ENCODE peak calls at places on chromosomes 1 and 21, in nine cellular contexts. A, Y, N, Z, V, M, H, B and G are unnamed samples.

GRCh38 chr1:217089239-217090014 is 366.2 kb upstream of the ESRRG start:
- DNase-seq in B (no peak), H (no peak), Z (no peak), A (no peak), V (peak), M (no peak), Y (peak), N (peak), G (no peak)

GRCh38 chr1:7915826-7916225 is 24.8 kb downstream of the TNFRSF9 start:
- DNase-seq in H (no peak), A (no peak), Z (no peak), N (no peak), V (no peak), M (no peak), Y (no peak), B (no peak), G (no peak)

GRCh38 chr21:17780539-17780938 is 38.6 kb downstream of the C21orf91 start:
- DNase-seq in V (no peak), B (no peak), A (no peak), Z (no peak), M (no peak), H (no peak), Y (no peak), N (no peak), G (peak)

GRCh38 chr1:96355961-96356360 is 365.6 kb upstream of the PTBP2 start:
- DNase-seq in Y (no peak), B (no peak), Z (no peak), A (no peak), N (no peak), M (no peak), H (no peak), V (no peak), G (no peak)

GRCh38 chr1:62247391-62248168 is 52.9 kb downstream of the L1TD1 start:
- DNase-seq in N (no peak), H (no peak), Y (no peak), M (no peak), V (peak), B (no peak), A (no peak), Z (no peak), G (no peak)

GRCh38 chr1:98049370-98050115 is 128.7 kb upstream of the DPYD start:
- DNase-seq in Z (no peak), A (peak), B (no peak), Y (no peak), M (no peak), N (no peak), H (no peak), V (peak), G (no peak)

GRCh38 chr1:63731117-63732043 is 42.4 kb upstream of the ROR1 start:
- DNase-seq in B (peak), A (no peak), N (no peak), H (no peak), M (no peak), Y (no peak), V (no peak), Z (peak), G (no peak)

GRCh38 chr1:62746086-62746808 is 37.7 kb upstream of the ATG4C start:
- DNase-seq in B (no peak), H (no peak), N (no peak), Y (no peak), V (peak), M (no peak), Z (peak), A (no peak), G (no peak)

GRCh38 chr1:174872615-174873058 is 127.1 kb upstream of the CACYBP start:
- DNase-seq in N (no peak), M (no peak), H (no peak), B (no peak), Z (no peak), A (no peak), Y (no peak), V (no peak), G (no peak)

GRCh38 chr1:178513278-178513983 is 522 bp downstream of the TEX35 start:
- DNase-seq in V (no peak), A (peak), Y (no peak), Z (no peak), M (no peak), H (peak), N (no peak), B (no peak), G (no peak)

GRCh38 chr1:6972390-6972789 is 187.1 kb downstream of the CAMTA1 start:
- DNase-seq in H (no peak), A (no peak), B (no peak), M (no peak), Y (no peak), Z (no peak), N (no peak), V (no peak), G (no peak)

GRCh38 chr1:214135886-214136285 is 145.1 kb upstream of the SMYD2 start:
- DNase-seq in Y (no peak), M (no peak), H (no peak), A (no peak), Z (no peak), N (no peak), V (no peak), B (no peak), G (no peak)

GRCh38 chr1:66383168-66383567 is 150.8 kb upstream of the SGIP1 start:
- DNase-seq in A (no peak), H (no peak), Y (no peak), M (no peak), B (no peak), N (no peak), Z (no peak), V (no peak), G (no peak)

GRCh38 chr1:211825990-211826389 is 4.6 kb downstream of the LPGAT1 start:
- DNase-seq in Y (no peak), B (no peak), Z (no peak), M (no peak), V (no peak), H (no peak), N (no peak), A (no peak), G (no peak)

GRCh38 chr1:156429308-156430060 is 60.5 kb downstream of the RHBG start:
- DNase-seq in B (no peak), H (no peak), Z (no peak), N (no peak), Y (no peak), V (no peak), A (no peak), M (no peak), G (no peak)

GRCh38 chr1:233281711-233282581 is 13.6 kb downstream of the PCNX2 start:
- DNase-seq in N (no peak), V (no peak), Z (no peak), H (no peak), Y (no peak), A (no peak), B (no peak), M (no peak), G (peak)

GRCh38 chr1:119341372-119341947 is 27.1 kb upstream of the HAO2 start:
- DNase-seq in M (no peak), B (no peak), A (no peak), Z (no peak), H (no peak), V (no peak), N (no peak), Y (no peak), G (no peak)

GRCh38 chr1:1164701-1165451 is 8.8 kb upstream of the TTLL10 start:
- DNase-seq in V (no peak), B (no peak), N (peak), Y (no peak), A (peak), H (no peak), Z (no peak), M (no peak), G (no peak)

GRCh38 chr1:176691251-176692228 is 228.6 kb downstream of the PAPPA2 start:
- DNase-seq in M (no peak), B (no peak), V (peak), H (peak), A (no peak), Y (no peak), N (peak), Z (peak), G (peak)

GRCh38 chr1:193417945-193418744 is 231.7 kb upstream of the B3GALT2 start:
- DNase-seq in H (no peak), Z (no peak), V (no peak), N (no peak), A (no peak), M (no peak), Y (no peak), B (no peak), G (no peak)

GRCh38 chr21:35559128-35559831 is 501.0 kb downstream of the SETD4 start:
- DNase-seq in A (no peak), V (peak), Y (no peak), Z (no peak), H (no peak), M (no peak), B (no peak), N (no peak), G (no peak)

GRCh38 chr1:53203466-53203865 is 6.8 kb downstream of the CPT2 start:
- DNase-seq in N (no peak), V (no peak), M (no peak), Z (no peak), B (no peak), H (peak), A (no peak), Y (no peak), G (no peak)

GRCh38 chr21:25809013-25809412 is 74.2 kb downstream of the GABPA start:
- DNase-seq in B (no peak), Y (no peak), N (no peak), V (no peak), Z (no peak), M (no peak), A (no peak), H (no peak), G (no peak)

GRCh38 chr1:4598561-4598960 is 55.8 kb upstream of the AJAP1 start:
- DNase-seq in M (no peak), V (no peak), A (peak), Z (no peak), H (no peak), Y (no peak), B (no peak), N (no peak), G (no peak)

GRCh38 chr1:101451888-101452287 is 215.1 kb downstream of the S1PR1 start:
- DNase-seq in M (no peak), N (no peak), H (no peak), A (no peak), B (no peak), Y (no peak), V (no peak), Z (no peak), G (no peak)

GRCh38 chr1:151210830-151211229 is 12.5 kb downstream of the PIP5K1A start:
- DNase-seq in Z (no peak), H (no peak), A (no peak), B (no peak), N (no peak), M (no peak), Y (no peak), V (no peak), G (no peak)

GRCh38 chr1:43074244-43074643 is 97.8 kb downstream of the EBNA1BP2 start:
- DNase-seq in M (no peak), A (no peak), Y (no peak), H (no peak), B (no peak), Z (peak), V (no peak), N (no peak), G (no peak)

GRCh38 chr1:43074709-43075108 is 97.4 kb downstream of the EBNA1BP2 start:
- DNase-seq in M (no peak), Z (no peak), V (no peak), A (no peak), Y (no peak), N (no peak), B (no peak), H (no peak), G (no peak)

GRCh38 chr1:43072314-43072713 is 99.8 kb downstream of the EBNA1BP2 start:
- DNase-seq in Y (no peak), V (no peak), N (no peak), B (no peak), H (no peak), Z (no peak), A (no peak), M (no peak), G (no peak)

GRCh38 chr1:43071241-43071640 is 100.8 kb downstream of the EBNA1BP2 start:
- DNase-seq in H (no peak), N (no peak), V (no peak), Z (no peak), B (no peak), A (no peak), M (no peak), Y (no peak), G (no peak)

GRCh38 chr1:43073490-43074230 is 98.4 kb downstream of the EBNA1BP2 start:
- DNase-seq in V (peak), A (peak), B (no peak), Z (peak), N (peak), M (no peak), Y (peak), H (peak), G (peak)
- TF ChIP-seq POLR2AphosphoS5 in V (no peak), A (no peak), B (peak), Z (no peak), N (peak), M (no peak), Y (no peak), H (no peak), G (no peak)

GRCh38 chr1:230113230-230113604 is 46.2 kb downstream of the GALNT2 start:
- DNase-seq in B (no peak), Y (no peak), V (no peak), M (no peak), N (no peak), Z (no peak), A (no peak), H (no peak), G (no peak)

GRCh38 chr1:230112131-230112701 is 45.2 kb downstream of the GALNT2 start:
- DNase-seq in B (no peak), H (no peak), N (no peak), M (no peak), Y (no peak), A (no peak), Z (no peak), V (peak), G (peak)

GRCh38 chr1:230112782-230113181 is 45.7 kb downstream of the GALNT2 start:
- DNase-seq in H (no peak), M (no peak), Z (no peak), A (no peak), B (no peak), V (no peak), N (no peak), Y (no peak), G (no peak)

GRCh38 chr1:230114245-230114651 is 47.2 kb downstream of the GALNT2 start:
- DNase-seq in B (no peak), Y (no peak), H (no peak), N (no peak), Z (no peak), V (no peak), M (no peak), A (no peak), G (no peak)

GRCh38 chr1:230113605-230114241 is 46.7 kb downstream of the GALNT2 start:
- DNase-seq in N (no peak), H (peak), M (no peak), B (no peak), V (no peak), Y (no peak), A (no peak), Z (no peak), G (no peak)
- H3K4me3 ChIP-seq in N (no peak), H (no peak), M (no peak), B (no peak), V (no peak), Y (no peak), A (no peak), Z (no peak), G (no peak)

DNA sequence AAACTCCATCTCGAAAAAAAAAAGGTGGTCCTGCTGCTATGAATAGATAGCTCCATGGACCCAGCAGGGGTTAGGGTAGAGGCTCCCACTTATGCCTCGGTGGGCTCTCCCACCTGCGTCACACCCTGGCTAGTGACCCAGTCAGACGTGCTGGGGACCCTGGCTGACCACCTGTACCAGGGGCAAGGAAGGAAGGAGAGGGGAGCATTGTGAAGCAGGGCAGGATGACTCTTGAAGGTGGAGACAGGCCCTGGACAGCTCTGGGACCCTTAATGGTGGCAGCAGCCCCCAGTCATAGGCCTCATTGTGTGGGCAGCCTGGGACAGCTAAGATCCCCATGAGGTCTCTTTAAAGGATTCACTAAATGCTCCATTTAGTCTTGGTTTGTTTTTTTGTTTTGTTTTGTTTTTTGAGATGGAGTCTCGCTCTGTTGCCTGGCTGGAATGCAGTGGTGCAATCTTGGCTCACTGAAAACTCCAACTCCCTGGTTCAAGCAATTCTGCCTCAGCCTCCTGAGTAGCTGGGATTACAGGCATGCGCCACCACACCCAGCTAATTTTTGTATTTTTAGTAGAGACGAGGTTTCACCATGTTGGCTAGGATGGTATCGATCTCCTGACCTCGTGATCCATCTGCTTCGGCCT is 10.4 kb upstream of the SNAPIN start:
- DNase-seq in N (no peak), A (no peak), B (no peak), Z (no peak), Y (no peak), H (no peak), M (no peak), V (no peak), G (no peak)
- TF ChIP-seq POLR2AphosphoS5 in N (no peak), A (no peak), B (no peak), Z (peak), Y (no peak), H (peak), M (no peak), V (no peak), G (no peak)

DNA sequence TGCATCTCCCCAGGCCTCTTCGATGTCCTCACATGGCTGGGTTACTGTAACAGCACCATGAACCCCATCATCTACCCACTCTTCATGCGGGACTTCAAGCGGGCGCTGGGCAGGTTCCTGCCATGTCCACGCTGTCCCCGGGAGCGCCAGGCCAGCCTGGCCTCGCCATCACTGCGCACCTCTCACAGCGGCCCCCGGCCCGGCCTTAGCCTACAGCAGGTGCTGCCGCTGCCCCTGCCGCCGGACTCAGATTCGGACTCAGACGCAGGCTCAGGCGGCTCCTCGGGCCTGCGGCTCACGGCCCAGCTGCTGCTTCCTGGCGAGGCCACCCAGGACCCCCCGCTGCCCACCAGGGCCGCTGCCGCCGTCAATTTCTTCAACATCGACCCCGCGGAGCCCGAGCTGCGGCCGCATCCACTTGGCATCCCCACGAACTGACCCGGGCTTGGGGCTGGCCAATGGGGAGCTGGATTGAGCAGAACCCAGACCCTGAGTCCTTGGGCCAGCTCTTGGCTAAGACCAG is 14.3 kb downstream of the HTR6 start:
- DNase-seq in V (no peak), H (no peak), Z (no peak), Y (no peak), B (no peak), M (no peak), N (no peak), A (no peak), G (no peak)
- H3K4me3 ChIP-seq in V (no peak), H (no peak), Z (no peak), Y (no peak), B (no peak), M (no peak), N (no peak), A (no peak), G (no peak)

GRCh38 chr1:28508435-28508754 is 2.6 kb downstream of the RCC1 start:
- DNase-seq in Z (no peak), B (no peak), Y (no peak), V (no peak), M (no peak), H (no peak), N (no peak), A (no peak), G (no peak)

GRCh38 chr1:28509705-28510349 is 4.0 kb downstream of the RCC1 start:
- DNase-seq in N (no peak), M (no peak), A (no peak), V (no peak), H (no peak), B (no peak), Z (no peak), Y (no peak), G (no peak)

GRCh38 chr1:28510350-28511223 is 4.7 kb downstream of the RCC1 start:
- DNase-seq in Z (no peak), Y (no peak), B (no peak), M (no peak), N (no peak), H (no peak), V (no peak), A (no peak), G (no peak)

GRCh38 chr1:28507646-28508434 is 2.0 kb downstream of the RCC1 start:
- DNase-seq in M (no peak), B (no peak), N (no peak), Y (no peak), H (no peak), V (no peak), A (no peak), Z (no peak), G (no peak)

GRCh38 chr1:28512058-28512611 is 6.3 kb downstream of the RCC1 start:
- DNase-seq in H (no peak), M (no peak), B (no peak), V (no peak), Z (no peak), N (no peak), Y (no peak), A (no peak), G (no peak)
- TF ChIP-seq POLR2AphosphoS5 in H (no peak), M (no peak), B (no peak), V (peak), Z (peak), N (no peak), Y (no peak), A (no peak), G (peak)

DNA sequence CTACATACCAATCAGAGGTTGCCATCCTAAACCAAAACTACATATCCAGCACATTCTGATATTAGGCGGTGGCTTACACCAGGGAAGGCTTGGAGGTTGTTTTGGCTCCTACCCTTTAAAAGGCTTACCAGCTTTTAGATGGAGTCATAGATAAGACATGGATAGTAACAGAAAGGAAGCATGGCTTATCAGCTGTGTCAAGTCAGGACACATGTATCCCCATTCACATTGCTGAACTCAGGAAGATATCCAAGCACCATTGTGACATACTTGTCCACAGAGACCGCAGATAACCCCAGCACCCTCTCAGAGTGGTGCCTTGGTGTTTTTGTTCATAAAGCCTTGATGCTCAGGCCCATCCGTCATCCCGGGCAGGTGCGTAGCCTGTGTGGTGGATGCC is 39.7 kb downstream of the ADARB1 start:
- DNase-seq in H (no peak), B (no peak), Y (no peak), V (no peak), N (no peak), M (no peak), A (no peak), Z (no peak), G (no peak)
- H3K4me3 ChIP-seq in H (no peak), B (no peak), Y (no peak), V (no peak), N (no peak), M (no peak), A (no peak), Z (no peak), G (no peak)